ENCODE peak calls at places on chromosome 9, in seven cellular contexts. C, W, I, T, Y, E and H are unnamed samples.
A peak's percentile ranks its signal among the peaks of the same experiment; 100 is the strongest.

GRCh38 chr9:115694014-115694413 is 459.6 kb upstream of the PAPPA start:
- DNase-seq in C (peak; percentile 73), W (no peak), I (no peak), T (peak; percentile 97), Y (no peak), E (no peak), H (no peak)

GRCh38 chr9:581673-582497 is 259.6 kb upstream of the DMRT1 start:
- DNase-seq in C (peak; percentile 57), W (no peak), I (no peak), T (no peak), Y (no peak), E (no peak), H (no peak)

GRCh38 chr9:134629061-134629585 is 12.5 kb upstream of the COL5A1 start:
- DNase-seq in C (no peak), W (no peak), I (no peak), T (no peak), Y (no peak), E (no peak), H (no peak)

GRCh38 chr9:135476981-135477380 is 2.6 kb upstream of the PPP1R26 start:
- DNase-seq in C (no peak), W (no peak), I (no peak), T (peak; percentile 48), Y (no peak), E (no peak), H (no peak)

GRCh38 chr9:110059461-110059860 is 148.5 kb downstream of the C9orf152 start:
- DNase-seq in C (no peak), W (no peak), I (no peak), T (no peak), Y (no peak), E (no peak), H (no peak)

GRCh38 chr9:89696780-89697179 is 92.0 kb downstream of the GADD45G start:
- DNase-seq in C (no peak), W (no peak), I (no peak), T (no peak), Y (no peak), E (no peak), H (no peak)

GRCh38 chr9:95788011-95788410 is 87.5 kb upstream of the ERCC6L2 start:
- DNase-seq in C (no peak), W (no peak), I (no peak), T (peak; percentile 18), Y (no peak), E (no peak), H (no peak)

GRCh38 chr9:124721109-124721850 is 49.8 kb downstream of the NR6A1 start:
- DNase-seq in C (peak; percentile 7), W (no peak), I (no peak), T (peak; percentile 48), Y (no peak), E (no peak), H (no peak)

GRCh38 chr9:447230-448025 is 232.8 kb downstream of the DOCK8 start:
- DNase-seq in C (no peak), W (no peak), I (no peak), T (peak; percentile 32), Y (no peak), E (no peak), H (no peak)

GRCh38 chr9:121559183-121559582 is 59.5 kb upstream of the GGTA1 start:
- DNase-seq in C (no peak), W (no peak), I (no peak), T (peak; percentile 41), Y (no peak), E (no peak), H (no peak)

GRCh38 chr9:995776-996175 is 19.3 kb downstream of the DMRT3 start:
- DNase-seq in C (no peak), W (no peak), I (no peak), T (no peak), Y (no peak), E (no peak), H (no peak)

GRCh38 chr9:113154471-113154870 is 3.7 kb downstream of the SLC31A2 start:
- DNase-seq in C (no peak), W (no peak), I (peak; percentile 63), T (peak; percentile 50), Y (peak; percentile 38), E (no peak), H (no peak)

GRCh38 chr9:101309139-101309538 is 75.7 kb downstream of the BAAT start:
- DNase-seq in C (no peak), W (no peak), I (no peak), T (no peak), Y (no peak), E (no peak), H (no peak)

GRCh38 chr9:10045598-10045997 is 567.2 kb downstream of the PTPRD start:
- DNase-seq in C (no peak), W (no peak), I (no peak), T (peak; percentile 0), Y (no peak), E (no peak), H (no peak)

GRCh38 chr9:27726244-27727141 is 153.2 kb upstream of the C9orf72 start:
- DNase-seq in C (peak; percentile 90), W (peak; percentile 64), I (peak; percentile 19), T (peak; percentile 88), Y (peak; percentile 24), E (no peak), H (no peak)

GRCh38 chr9:134044944-134045343 is 19.7 kb downstream of the BRD3OS start:
- DNase-seq in C (no peak), W (no peak), I (no peak), T (no peak), Y (no peak), E (no peak), H (no peak)

GRCh38 chr9:81470864-81471263 is 218.5 kb downstream of the TLE1 start:
- DNase-seq in C (no peak), W (no peak), I (no peak), T (no peak), Y (no peak), E (no peak), H (no peak)

GRCh38 chr9:104780796-104781395 is 17.0 kb downstream of the NIPSNAP3B start:
- DNase-seq in C (no peak), W (no peak), I (no peak), T (peak; percentile 43), Y (no peak), E (no peak), H (no peak)
- TF ChIP-seq CTCF in C (peak; percentile 39), W (peak; percentile 6), I (peak; percentile 32), T (peak; percentile 46), Y (no peak), E (peak; percentile 17), H (no peak)

DNA sequence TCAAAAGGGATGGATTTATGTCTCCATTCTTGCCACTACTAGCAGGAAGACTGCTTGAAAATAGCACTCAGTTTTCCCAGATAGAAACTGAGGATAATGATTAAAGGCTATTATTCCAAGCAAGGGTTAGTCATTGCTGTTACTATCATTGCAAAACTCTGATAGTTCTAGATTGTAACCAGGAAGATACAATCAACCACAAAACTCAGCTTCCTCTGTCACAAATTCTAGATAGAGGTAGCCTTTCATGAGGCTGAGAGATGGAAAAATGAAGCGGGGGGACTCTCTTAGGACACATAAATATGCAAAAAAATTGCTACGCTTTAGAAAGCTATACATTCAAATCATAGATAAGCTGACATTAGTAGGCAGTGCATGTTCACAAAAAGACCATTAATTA is 3.1 kb downstream of the ANXA1 start:
- DNase-seq in C (no peak), W (no peak), I (no peak), T (no peak), Y (no peak), E (no peak), H (no peak)
- H3K4me3 ChIP-seq in C (no peak overlapping the region), W (peak overlapping the region; percentile 61), I (peak overlapping the region; percentile 65), T (no peak overlapping the region), Y (peak overlapping the region; percentile 55), E (peak overlapping the region; percentile 63), H (peak overlapping the region; percentile 71)

GRCh38 chr9:91191443-91192378 is 170.0 kb downstream of the AUH start:
- DNase-seq in C (no peak), W (no peak), I (no peak), T (no peak), Y (no peak), E (no peak), H (no peak)
- H3K27ac ChIP-seq in C (no peak overlapping the region), W (peak overlapping the region; percentile 94), I (peak overlapping the region; percentile 100), T (peak overlapping the region; percentile 99), Y (peak overlapping the region; percentile 98), E (peak overlapping the region; percentile 99), H (peak overlapping the region; percentile 93)

GRCh38 chr9:91424403-91425176 is 958 bp upstream of the NFIL3 start:
- DNase-seq in C (peak; percentile 64), W (peak; percentile 93), I (peak; percentile 88), T (peak; percentile 94), Y (peak; percentile 93), E (no peak), H (peak; percentile 95)
- TF ChIP-seq CTCF in C (no peak), W (peak; percentile 12), I (no peak), T (peak; percentile 7), Y (peak; percentile 3), E (no peak), H (no peak)

DNA sequence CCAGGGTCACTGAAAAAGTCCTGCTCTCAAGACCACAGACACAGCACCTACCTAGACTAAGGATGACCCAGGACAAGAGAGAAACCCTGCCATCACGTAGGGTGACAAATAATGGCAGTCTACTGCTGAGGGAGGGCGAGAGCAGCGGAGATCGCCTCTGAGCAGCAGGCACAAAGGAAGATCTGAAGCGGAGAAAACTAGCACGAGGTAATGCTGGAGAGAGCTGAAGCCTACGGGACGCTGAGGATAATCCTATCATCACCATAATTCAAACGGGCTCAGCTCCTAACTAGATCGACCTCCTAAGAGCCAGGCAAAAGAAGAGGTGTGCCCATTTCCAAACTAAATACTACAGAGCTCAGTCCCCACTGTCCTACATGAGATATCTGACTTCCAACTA is 41.3 kb downstream of the FBXO10 start:
- DNase-seq in C (peak; percentile 82), W (no peak), I (no peak), T (no peak), Y (no peak), E (no peak), H (no peak)
- H3K4me3 ChIP-seq in C (peak overlapping the region; percentile 7), W (no peak overlapping the region), I (no peak overlapping the region), T (no peak overlapping the region), Y (no peak overlapping the region), E (no peak overlapping the region), H (no peak overlapping the region)

GRCh38 chr9:108787664-108788048 is 68.1 kb downstream of the ACTL7B start:
- DNase-seq in C (peak; percentile 13), W (no peak), I (no peak), T (no peak), Y (no peak), E (no peak), H (no peak)
- H3K27ac ChIP-seq in C (peak overlapping the region; percentile 48), W (no peak overlapping the region), I (no peak overlapping the region), T (no peak overlapping the region), Y (no peak overlapping the region), E (peak overlapping the region; percentile 85), H (no peak overlapping the region)